ENCODE peak calls at places on chromosomes 11 and 22, in four cellular contexts. Y is spleen; R is heart left ventricle; S is CD8-positive, alpha-beta memory T cell. A is an unnamed sample. For H3K9me3, the result is how much of the 10 kb centered on the place peaks cover.

GRCh38 chr11:77479746-77480352 is 6.0 kb upstream of the PAK1 start:
- DNase-seq in S (no peak), Y (no peak), R (no peak), A (no peak)

GRCh38 chr11:84671325-84672019 is 955.7 kb downstream of the DLG2 start:
- DNase-seq in S (no peak), R (no peak), Y (no peak), A (no peak)

GRCh38 chr11:45646275-45646970 is 19.0 kb downstream of the CHST1 start:
- DNase-seq in R (no peak), S (no peak), Y (peak), A (no peak)

GRCh38 chr11:5369793-5370192 is 13.8 kb upstream of the OR51M1 start:
- DNase-seq in S (no peak), Y (no peak), R (no peak), A (no peak)

GRCh38 chr22:23119492-23120414 is 22.0 kb downstream of the RSPH14 start:
- DNase-seq in Y (no peak), S (peak), R (no peak), A (no peak)

GRCh38 chr11:67024966-67025365 is 2.0 kb downstream of the SYT12 start:
- DNase-seq in R (no peak), Y (no peak), S (no peak), A (no peak)

GRCh38 chr11:44566559-44566949 is 1.1 kb downstream of the CD82 start:
- DNase-seq in Y (no peak), S (no peak), R (no peak), A (no peak)

GRCh38 chr22:45997077-45997774 is 20.3 kb upstream of the WNT7B start:
- DNase-seq in R (peak), Y (peak), S (no peak), A (peak)

GRCh38 chr22:37526376-37526775 is 7.2 kb upstream of the CARD10 start:
- DNase-seq in R (no peak), Y (no peak), S (no peak), A (no peak)

GRCh38 chr11:45844822-45845573 is 2.3 kb upstream of the CRY2 start:
- DNase-seq in R (no peak), Y (no peak), S (no peak), A (no peak)

GRCh38 chr11:112724194-112724790 is 236.9 kb upstream of the NCAM1 start:
- DNase-seq in R (no peak), Y (no peak), S (no peak), A (no peak)

GRCh38 chr11:44855138-44855849 is 95.4 kb downstream of the TP53I11 start:
- DNase-seq in Y (no peak), S (no peak), R (no peak), A (no peak)

DNA sequence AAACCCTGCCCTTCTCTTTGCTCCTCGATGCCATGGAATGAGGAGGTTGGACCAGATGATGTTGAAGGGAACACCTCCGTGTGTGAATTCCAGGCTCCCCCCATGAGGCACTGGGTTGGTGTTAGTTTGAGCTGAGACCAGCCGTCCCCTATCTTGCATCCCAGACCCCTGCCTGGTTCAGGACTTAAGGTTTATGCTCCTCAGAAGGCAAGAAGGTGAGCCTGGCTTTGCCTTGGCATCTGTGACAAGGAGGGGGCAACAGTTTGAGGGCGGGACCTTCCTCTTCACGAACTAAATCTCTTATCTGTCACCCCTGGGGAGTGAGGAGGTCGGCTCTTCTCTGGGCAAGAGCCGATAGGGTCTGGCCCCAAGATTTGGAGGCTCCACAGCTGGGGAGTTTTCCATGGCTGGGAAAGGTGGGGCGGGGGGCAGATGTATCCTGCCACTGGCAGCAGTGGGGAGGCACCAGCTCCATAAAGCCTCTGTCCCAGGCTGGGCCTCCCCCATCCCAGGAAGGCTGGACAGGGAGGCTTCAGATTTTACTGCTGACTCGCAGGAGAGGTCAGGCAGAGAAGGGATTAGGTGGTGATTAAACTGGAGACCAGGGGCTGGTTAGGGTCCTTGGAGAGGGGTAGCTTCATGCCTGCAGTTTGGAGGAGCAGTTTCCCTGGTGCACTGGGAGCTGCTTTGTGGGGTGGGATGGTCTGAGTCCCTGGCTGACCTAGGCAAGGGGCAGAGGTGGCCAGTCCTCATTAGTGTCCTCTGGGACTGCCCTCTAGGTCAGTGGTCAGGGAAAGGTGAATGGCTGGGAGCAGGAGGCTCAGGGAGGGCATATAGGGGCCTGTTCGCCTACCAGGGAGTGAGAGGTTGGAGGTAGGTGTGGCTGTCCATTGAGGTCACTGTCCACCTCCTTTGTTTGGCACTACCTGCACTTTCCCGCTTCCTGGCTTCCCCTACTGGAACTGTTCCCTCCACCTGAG is 1.1 kb downstream of the SEC14L2 start:
- DNase-seq in Y (no peak), R (no peak), S (no peak), A (no peak)
- H3K27ac ChIP-seq in Y (peak), R (no peak), S (no peak), A (no peak)

GRCh38 chr22:47210686-47211085 is 448.2 kb downstream of the TBC1D22A start:
- DNase-seq in S (no peak), R (no peak), Y (peak), A (no peak)

GRCh38 chr22:47209547-47210023 is 447.1 kb downstream of the TBC1D22A start:
- DNase-seq in R (no peak), Y (peak), S (no peak), A (no peak)

GRCh38 chr22:47207846-47208554 is 445.6 kb downstream of the TBC1D22A start:
- DNase-seq in S (no peak), Y (peak), R (no peak), A (no peak)

GRCh38 chr22:47209077-47209514 is 446.6 kb downstream of the TBC1D22A start:
- DNase-seq in R (no peak), S (no peak), Y (peak), A (no peak)

GRCh38 chr22:47210112-47210657 is 447.7 kb downstream of the TBC1D22A start:
- DNase-seq in R (no peak), Y (peak), S (no peak), A (no peak)
- H3K9me3 ChIP-seq in R (under half), Y (under half), S (under half), A (under half)

DNA sequence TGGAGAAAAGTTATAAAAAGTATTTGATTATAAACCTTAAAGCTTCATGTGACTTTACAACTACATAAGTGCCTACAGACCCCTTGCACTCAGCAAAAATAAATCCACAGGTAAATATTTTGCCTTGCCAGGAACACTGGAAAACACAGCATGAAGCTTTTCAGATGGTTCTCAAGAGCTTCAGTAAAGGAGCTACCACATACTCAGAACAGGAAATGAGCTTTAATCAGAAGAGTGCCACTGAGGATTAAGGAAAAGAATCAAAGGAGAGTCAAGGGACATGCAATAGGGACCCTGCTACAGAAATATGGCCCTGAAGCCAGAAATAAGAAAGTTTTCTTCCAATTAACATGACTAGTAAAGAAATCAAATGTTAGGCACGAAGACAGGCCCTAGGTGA is 1.2 kb downstream of the CASP1 start:
- DNase-seq in S (no peak), Y (no peak), R (no peak), A (no peak)
- H3K27ac ChIP-seq in S (peak), Y (peak), R (no peak), A (peak)

DNA sequence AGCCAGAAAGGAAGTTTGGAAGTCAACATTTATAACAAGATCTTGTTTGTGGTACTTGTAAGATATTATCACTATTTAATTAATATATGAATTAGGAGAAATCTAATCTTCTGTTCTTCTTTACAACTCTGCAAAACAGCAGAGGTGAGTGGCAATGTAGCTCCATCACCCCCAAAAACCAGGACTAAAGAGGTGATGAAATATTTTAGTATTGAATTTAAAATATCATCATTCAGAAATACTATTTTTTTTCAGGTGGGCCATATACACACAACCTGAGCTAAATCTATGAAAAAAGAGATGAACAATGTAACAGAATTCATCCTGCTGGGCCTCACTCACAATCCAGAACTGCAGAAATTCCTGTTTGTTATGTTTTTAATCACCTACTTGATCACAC is at the start of gene OR4C45:
- DNase-seq in R (no peak), S (no peak), Y (no peak), A (no peak)
- H3K9me3 ChIP-seq in R (under half), S (under half), Y (under half), A (under half)

DNA sequence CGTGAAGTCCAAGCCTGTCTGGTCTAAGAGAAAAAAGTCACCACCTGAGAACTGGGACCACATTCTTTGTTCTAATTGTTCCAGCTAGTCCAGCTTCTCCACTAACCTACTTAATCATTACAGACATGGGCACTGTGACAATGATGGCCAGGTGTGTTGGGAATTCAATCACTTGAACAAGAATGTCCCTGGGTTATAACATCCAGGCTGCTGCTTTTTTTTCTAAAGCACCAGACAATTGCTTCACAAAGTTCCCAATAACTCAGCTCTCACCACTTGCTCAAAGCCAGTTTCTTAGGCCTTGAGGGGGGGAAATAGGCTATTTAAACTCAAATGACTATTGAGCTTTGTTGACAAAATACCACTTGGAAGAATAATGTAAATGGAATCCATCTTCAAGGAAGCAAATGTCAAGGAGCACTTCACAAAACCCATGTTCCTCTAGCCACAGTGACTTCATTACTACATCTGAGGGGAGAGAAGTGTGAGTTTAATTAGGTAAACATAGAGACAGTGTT is 80.3 kb downstream of the ME3 start:
- DNase-seq in R (no peak), S (no peak), Y (no peak), A (no peak)
- H3K27ac ChIP-seq in R (no peak), S (no peak), Y (no peak), A (no peak)

GRCh38 chr22:17470880-17471500 is 92.3 kb upstream of the SLC25A18 start:
- DNase-seq in R (no peak), Y (no peak), S (no peak), A (no peak)
- H3K9me3 ChIP-seq in R (under half), Y (under half), S (under half), A (under half)

GRCh38 chr11:69442012-69442806 is 39.3 kb upstream of the LINC01488 start:
- DNase-seq in R (no peak), S (no peak), Y (peak), A (no peak)
- H3K27ac ChIP-seq in R (peak), S (no peak), Y (peak), A (peak)

DNA sequence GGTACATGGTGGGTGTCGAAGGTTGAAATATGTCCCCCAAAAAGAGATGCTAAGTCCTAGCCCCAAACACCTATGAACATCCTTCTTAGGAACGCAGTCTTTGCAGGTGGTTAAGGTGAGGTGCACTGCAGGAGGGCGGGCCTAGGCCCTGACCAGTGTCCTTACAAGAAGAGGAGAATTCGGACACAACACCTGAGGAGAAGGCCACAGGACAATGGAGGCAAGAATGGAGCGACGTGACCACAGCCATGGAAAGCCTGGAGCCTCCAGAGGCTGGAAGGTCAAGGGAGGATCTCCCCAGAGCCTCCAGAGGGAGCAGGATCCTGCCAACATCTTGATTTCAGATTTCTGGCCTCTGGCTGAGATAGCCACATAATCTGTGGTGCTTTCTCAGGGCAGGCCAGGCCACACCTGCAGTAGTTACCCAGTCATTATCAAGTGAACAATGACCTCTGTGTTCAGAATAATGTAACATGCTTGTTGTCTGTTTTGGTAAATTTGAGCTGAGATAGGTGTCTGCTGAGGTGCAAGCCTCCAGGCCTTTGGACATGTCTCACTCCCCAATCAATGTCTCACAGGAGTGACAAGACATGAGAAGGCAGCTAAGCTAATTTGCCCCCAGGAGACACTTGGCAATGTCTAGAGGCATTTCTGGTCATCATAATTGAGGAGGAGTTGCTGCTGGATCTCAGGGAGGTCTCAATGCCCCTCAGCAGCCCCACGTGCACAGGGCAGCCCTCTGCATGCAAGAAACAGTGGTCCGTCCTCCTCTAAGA is 498.9 kb downstream of the BRD1 start:
- DNase-seq in S (no peak), Y (peak), R (no peak), A (no peak)
- H3K9me3 ChIP-seq in S (under half), Y (under half), R (under half), A (under half)

DNA sequence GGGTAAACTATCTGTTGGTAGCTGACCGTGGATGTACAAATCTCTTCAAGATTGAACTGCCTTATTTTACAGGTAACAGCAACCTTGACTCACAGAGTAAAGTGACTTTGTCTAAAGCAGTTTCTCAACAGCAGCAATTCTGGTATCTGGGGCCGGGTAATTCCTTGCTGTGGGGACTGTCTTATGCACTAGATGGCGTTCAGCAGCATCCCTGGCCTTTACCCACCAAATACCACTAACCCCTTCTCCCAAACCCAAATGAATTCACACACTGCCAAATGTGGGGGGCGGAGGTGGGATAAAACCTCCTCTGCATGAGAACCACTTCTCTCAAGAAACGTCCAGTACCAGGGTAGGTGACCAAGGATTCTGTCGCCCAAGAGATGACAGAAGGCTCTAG is 1.7 kb upstream of the INCENP start:
- DNase-seq in Y (no peak), S (no peak), R (no peak), A (no peak)
- H3K27ac ChIP-seq in Y (no peak), S (no peak), R (no peak), A (no peak)

DNA sequence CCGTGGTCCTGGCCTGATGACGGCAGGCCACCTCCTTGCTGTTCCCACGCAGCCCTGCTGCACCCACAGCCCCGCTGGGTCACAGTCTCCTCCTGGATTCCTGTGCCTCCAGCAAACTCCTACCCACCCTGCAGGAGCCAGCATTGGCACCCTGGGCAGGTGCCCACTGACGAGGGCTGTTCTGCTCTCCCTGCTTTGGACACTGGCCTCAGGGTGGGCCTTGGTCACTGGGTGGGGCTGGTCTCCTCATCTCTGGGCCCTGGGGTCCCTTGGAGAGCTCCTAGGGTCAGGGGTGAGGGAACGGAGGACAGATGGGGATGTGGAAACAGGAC is 12.7 kb downstream of the TSPAN4 start:
- DNase-seq in R (no peak), S (no peak), Y (no peak), A (no peak)
- H3K9me3 ChIP-seq in R (under half), S (under half), Y (under half), A (under half)

A was measured in left ventricle myocardium inferior.